ENCODE peak calls at places on chromosomes 5 and 9, in four cellular contexts. U is stomach, C is neural progenitor cell, N is OCI-LY7. Y is an unnamed sample.

GRCh38 chr5:13664377-13664776 is 280.1 kb downstream of the DNAH5 start:
- DNase-seq in N (no peak), U (no peak), C (no peak), Y (no peak)

GRCh38 chr5:65855758-65856157 is 70.6 kb upstream of the ERBIN start:
- DNase-seq in C (no peak), U (no peak), N (no peak), Y (no peak)

GRCh38 chr9:21616082-21616778 is 134.1 kb upstream of the IFNE start:
- DNase-seq in U (no peak), N (no peak), C (no peak), Y (no peak)

GRCh38 chr9:69874301-69875060 is 53.9 kb downstream of the CFAP95 start:
- DNase-seq in U (no peak), C (no peak), N (no peak), Y (no peak)

GRCh38 chr5:153941265-153941664 is 97.4 kb downstream of the FAM114A2 start:
- DNase-seq in C (no peak), U (no peak), N (no peak), Y (no peak)

GRCh38 chr9:119074017-119074416 is 295.2 kb downstream of the BRINP1 start:
- DNase-seq in N (no peak), C (no peak), U (no peak), Y (no peak)

GRCh38 chr5:169974121-169974770 is 6.0 kb downstream of the INSYN2B start:
- DNase-seq in C (no peak), U (no peak), N (no peak), Y (no peak)

GRCh38 chr5:90645024-90645610 is 86.5 kb downstream of the ADGRV1 start:
- DNase-seq in U (no peak), N (no peak), C (no peak), Y (no peak)

GRCh38 chr9:104882574-104882973 is 45.4 kb downstream of the ABCA1 start:
- DNase-seq in U (no peak), C (no peak), N (no peak), Y (no peak)

GRCh38 chr5:87872986-87873385 is 395.7 kb downstream of the TMEM161B start:
- DNase-seq in U (no peak), N (no peak), C (peak), Y (no peak)

GRCh38 chr5:6359534-6359933 is 18.8 kb downstream of the MED10 start:
- DNase-seq in C (no peak), N (no peak), U (no peak), Y (no peak)

GRCh38 chr5:172864747-172865146 is 30.7 kb downstream of the ERGIC1 start:
- DNase-seq in U (no peak), N (no peak), C (no peak), Y (no peak)

GRCh38 chr9:137030528-137030927 is 1.4 kb downstream of the FUT7 start:
- DNase-seq in C (no peak), N (peak), U (peak), Y (peak)

GRCh38 chr5:71922584-71923106 is 184.6 kb upstream of the MAP1B start:
- DNase-seq in U (no peak), C (no peak), N (no peak), Y (no peak)
- TF ChIP-seq CTCF in U (no peak), C (no peak), N (no peak), Y (no peak)

GRCh38 chr9:91419222-91420191 is 4.1 kb downstream of the NFIL3 start:
- DNase-seq in C (no peak), U (peak), N (no peak), Y (no peak)

GRCh38 chr9:91421987-91422765 is 1.5 kb downstream of the NFIL3 start:
- DNase-seq in C (no peak), N (no peak), U (no peak), Y (no peak)

GRCh38 chr9:91420471-91421021 is 3.1 kb downstream of the NFIL3 start:
- DNase-seq in C (no peak), U (no peak), N (no peak), Y (no peak)

GRCh38 chr9:91422832-91423711 is 560 bp downstream of the NFIL3 start:
- DNase-seq in U (peak), C (peak), N (peak), Y (peak)

GRCh38 chr9:91421022-91421765 is 2.4 kb downstream of the NFIL3 start:
- DNase-seq in N (no peak), U (no peak), C (peak), Y (no peak)
- TF ChIP-seq CTCF in N (no peak), U (no peak), C (peak), Y (no peak)

GRCh38 chr5:132086277-132086794 is 12.7 kb downstream of the CSF2 start:
- DNase-seq in C (no peak), U (peak), N (no peak), Y (no peak)

GRCh38 chr5:132089363-132089762 is 15.8 kb downstream of the CSF2 start:
- DNase-seq in C (no peak), U (no peak), N (no peak), Y (no peak)

GRCh38 chr5:132087176-132087575 is 13.6 kb downstream of the CSF2 start:
- DNase-seq in U (no peak), N (no peak), C (no peak), Y (no peak)

GRCh38 chr5:132085686-132086085 is 12.1 kb downstream of the CSF2 start:
- DNase-seq in N (no peak), U (no peak), C (no peak), Y (no peak)

DNA sequence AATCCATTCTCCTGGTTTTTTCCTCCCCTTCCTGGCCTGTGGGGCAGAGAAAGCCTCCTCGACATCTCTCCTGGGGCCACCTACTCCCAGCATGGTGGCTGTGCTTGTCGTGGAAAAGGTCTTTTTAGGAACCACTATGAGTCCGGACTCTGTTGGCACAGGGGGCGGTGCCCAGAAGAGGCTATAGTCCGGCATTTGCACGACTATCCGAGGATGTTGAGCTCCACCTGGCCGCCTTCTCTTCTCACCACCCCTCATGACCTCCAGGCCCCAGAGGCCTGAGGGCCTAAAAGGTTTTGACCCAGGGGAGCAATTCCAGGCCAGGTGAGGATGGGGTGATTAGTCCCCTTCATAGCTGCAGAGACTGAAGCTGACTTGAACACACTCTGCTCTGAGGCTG is 14.1 kb downstream of the CSF2 start:
- DNase-seq in U (no peak), N (no peak), C (no peak), Y (no peak)
- TF ChIP-seq CTCF in U (no peak), N (no peak), C (no peak), Y (no peak)

GRCh38 chr9:109886050-109886449 is 106.1 kb downstream of the PALM2AKAP2 start:
- DNase-seq in C (no peak), U (no peak), N (no peak), Y (no peak)

GRCh38 chr9:109875495-109875894 is 95.5 kb downstream of the PALM2AKAP2 start:
- DNase-seq in U (no peak), N (no peak), C (no peak), Y (no peak)

GRCh38 chr9:109883623-109884022 is 103.6 kb downstream of the PALM2AKAP2 start:
- DNase-seq in U (no peak), N (no peak), C (no peak), Y (no peak)

DNA sequence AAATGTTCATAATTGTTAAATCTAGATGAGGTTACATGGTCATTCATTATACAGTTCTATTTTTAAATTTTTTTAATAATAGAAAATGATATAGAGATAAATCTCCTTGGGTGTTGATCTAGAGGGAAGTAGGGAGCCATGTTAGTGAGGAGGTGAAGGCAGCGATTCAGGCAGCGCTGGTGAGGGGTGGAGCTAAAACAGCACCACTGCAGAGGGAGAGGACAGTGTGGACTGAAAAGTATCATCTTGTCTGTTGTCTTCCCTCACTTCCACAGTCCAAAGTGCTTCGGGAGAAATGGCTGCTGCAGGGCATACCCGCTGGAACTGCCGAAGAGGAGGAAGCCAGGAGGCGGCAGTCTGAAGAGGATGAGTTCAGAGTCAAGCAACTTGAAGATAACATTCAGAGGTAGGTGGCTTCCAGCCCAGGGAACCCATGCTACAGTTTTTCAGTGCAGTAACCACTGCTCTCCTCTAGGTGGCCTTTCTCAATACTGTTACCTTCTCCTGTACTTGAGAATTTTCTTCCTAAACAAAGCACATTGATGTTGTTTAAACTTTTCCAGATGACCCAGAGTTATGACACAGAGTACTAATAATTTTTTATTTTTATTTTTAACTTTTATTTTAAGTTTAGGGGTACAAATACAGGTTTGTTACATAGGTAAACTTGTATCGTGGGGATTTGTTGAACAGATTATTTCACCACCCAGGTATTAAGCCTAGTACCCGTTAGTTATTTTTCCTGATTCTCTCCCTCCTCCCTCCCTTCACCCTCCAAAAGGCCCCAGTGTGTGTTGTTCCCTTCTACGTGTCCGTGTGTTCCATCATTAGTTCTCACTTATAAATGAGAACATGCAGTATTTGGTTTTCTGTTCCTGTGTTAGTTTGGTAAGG is 100.5 kb downstream of the PALM2AKAP2 start:
- DNase-seq in N (peak), C (peak), U (no peak), Y (no peak)
- TF ChIP-seq CTCF in N (peak), C (peak), U (peak), Y (peak)

GRCh38 chr5:124179788-124180187 is 566.7 kb downstream of the ZNF608 start:
- DNase-seq in N (no peak), U (no peak), C (no peak), Y (no peak)

GRCh38 chr5:124178050-124178449 is 568.4 kb downstream of the ZNF608 start:
- DNase-seq in U (no peak), C (no peak), N (no peak), Y (no peak)

GRCh38 chr5:124173386-124173785 is 573.1 kb downstream of the ZNF608 start:
- DNase-seq in U (no peak), N (no peak), C (no peak), Y (no peak)

GRCh38 chr5:124180523-124181461 is 565.6 kb downstream of the ZNF608 start:
- DNase-seq in N (no peak), U (no peak), C (peak), Y (no peak)

GRCh38 chr5:124176692-124177091 is 569.7 kb downstream of the ZNF608 start:
- DNase-seq in C (no peak), N (peak), U (no peak), Y (no peak)
- TF ChIP-seq CTCF in C (no peak), N (peak), U (no peak), Y (no peak)